ENCODE peak calls at places on chromosomes 3 and 15, in seven cellular contexts. G, Z, P, N, Q, M and C are unnamed samples.

GRCh38 chr3:170033489-170033888 is 4.3 kb upstream of the GPR160 start:
- DNase-seq in G (no peak), Z (no peak), P (peak; percentile 44), N (no peak), Q (no peak), M (no peak), C (peak; percentile 20)

GRCh38 chr15:28107111-28107893 is 8.2 kb upstream of the OCA2 start:
- DNase-seq in G (peak; percentile 45), Z (no peak), P (no peak), N (no peak), Q (peak; percentile 40), M (no peak), C (no peak)

GRCh38 chr3:72523409-72524172 is 324.7 kb downstream of the SHQ1 start:
- DNase-seq in G (no peak), Z (no peak), P (no peak), N (no peak), Q (no peak), M (no peak), C (no peak)

GRCh38 chr3:186882881-186883685 is 40.6 kb downstream of the ADIPOQ start:
- DNase-seq in G (peak; percentile 74), Z (no peak), P (peak; percentile 31), N (no peak), Q (peak; percentile 63), M (peak; percentile 60), C (peak; percentile 75)

GRCh38 chr3:51975857-51976549 is 1.1 kb downstream of the ABHD14A start:
- DNase-seq in G (peak; percentile 74), Z (peak; percentile 82), P (no peak), N (no peak), Q (peak; percentile 53), M (no peak), C (no peak)

GRCh38 chr15:96121521-96121920 is 209.0 kb upstream of the NR2F2 start:
- DNase-seq in G (no peak), Z (no peak), P (no peak), N (no peak), Q (no peak), M (no peak), C (no peak)

GRCh38 chr15:55348281-55348778 is 29.3 kb downstream of the PIGB start:
- DNase-seq in G (no peak), Z (no peak), P (no peak), N (no peak), Q (no peak), M (no peak), C (no peak)

GRCh38 chr3:17412950-17413530 is 329.4 kb downstream of the TBC1D5 start:
- DNase-seq in G (peak; percentile 8), Z (no peak), P (peak; percentile 16), N (peak; percentile 5), Q (peak; percentile 72), M (peak; percentile 46), C (peak; percentile 10)

GRCh38 chr3:105166893-105167292 is 199.8 kb upstream of the ALCAM start:
- DNase-seq in G (peak; percentile 1), Z (no peak), P (no peak), N (no peak), Q (no peak), M (no peak), C (no peak)

GRCh38 chr15:66076591-66077319 is 176.8 kb downstream of the MEGF11 start:
- DNase-seq in G (no peak), Z (no peak), P (no peak), N (no peak), Q (no peak), M (no peak), C (no peak)

GRCh38 chr15:27392163-27392562 is 421.2 kb downstream of the GABRG3 start:
- DNase-seq in G (no peak), Z (no peak), P (no peak), N (no peak), Q (no peak), M (no peak), C (no peak)